ENCODE peak calls at places on chromosomes 5 and 9, in six cellular contexts. W is NCI-H1436; S is GM13977; O is left ventricle myocardium inferior; C is HuH-7; P is stimulated activated CD4-positive, alpha-beta T cell treated with anti-CD3 and anti-CD28 coated beads, Interleukin-4, amount 100 ng/mL, for 24 hours. G is an unnamed sample.
A peak's percentile ranks its signal among the peaks of the same experiment; 100 is the strongest.

GRCh38 chr9:99905833-99906402 is 536 bp upstream of the STX17 start:
- DNase-seq in O (no peak), W (no peak), S (no peak), P (no peak), C (peak; percentile 5), G (no peak)

GRCh38 chr9:703392-703791 is 138.1 kb upstream of the DMRT1 start:
- DNase-seq in O (no peak), P (no peak), C (no peak), S (no peak), W (no peak), G (no peak)

GRCh38 chr5:59346987-59347386 is 546.5 kb downstream of the PDE4D start:
- DNase-seq in W (no peak), P (no peak), C (no peak), S (no peak), O (no peak), G (no peak)

GRCh38 chr9:91800473-91800872 is 149.6 kb downstream of the ROR2 start:
- DNase-seq in W (no peak), S (no peak), O (no peak), P (no peak), C (no peak), G (no peak)

GRCh38 chr9:108688051-108688450 is 167.7 kb downstream of the ACTL7B start:
- DNase-seq in W (no peak), P (no peak), S (no peak), C (no peak), O (no peak), G (no peak)

GRCh38 chr9:114376586-114376985 is 11.2 kb downstream of the AKNA start:
- DNase-seq in S (no peak), W (no peak), C (no peak), O (no peak), P (no peak), G (no peak)

GRCh38 chr5:151950681-151951080 is 26.0 kb upstream of the GLRA1 start:
- DNase-seq in S (no peak), O (no peak), W (no peak), C (no peak), P (no peak), G (no peak)

GRCh38 chr5:135861646-135862045 is 27.2 kb downstream of the SLC25A48 start:
- DNase-seq in S (no peak), W (no peak), C (no peak), O (no peak), P (no peak), G (no peak)

GRCh38 chr5:79773612-79774011 is 84.0 kb downstream of the CMYA5 start:
- DNase-seq in S (no peak), W (no peak), O (no peak), C (no peak), P (no peak), G (no peak)

GRCh38 chr5:93790401-93790800 is 49.0 kb upstream of the POU5F2 start:
- DNase-seq in O (no peak), C (no peak), W (no peak), S (no peak), P (no peak), G (no peak)

GRCh38 chr5:150559701-150560100 is 51.8 kb downstream of the NDST1 start:
- DNase-seq in O (no peak), S (no peak), W (no peak), C (no peak), P (no peak), G (no peak)

GRCh38 chr9:18437315-18438200 is 36.4 kb upstream of the ADAMTSL1 start:
- DNase-seq in O (peak; percentile 48), P (no peak), W (no peak), S (no peak), C (no peak), G (no peak)

GRCh38 chr5:125229556-125229955 is 483.1 kb upstream of the ZNF608 start:
- DNase-seq in O (no peak), W (no peak), S (no peak), C (no peak), P (no peak), G (no peak)

GRCh38 chr5:108521841-108522506 is 140.1 kb upstream of the FBXL17 start:
- DNase-seq in P (peak; percentile 21), W (peak; percentile 28), C (peak; percentile 20), O (no peak), S (peak; percentile 37), G (peak; percentile 33)

GRCh38 chr9:37542895-37543294 is 33.3 kb downstream of the FBXO10 start:
- DNase-seq in P (no peak), O (no peak), C (no peak), W (no peak), S (no peak), G (no peak)

GRCh38 chr5:83530186-83530585 is 58.6 kb downstream of the VCAN start:
- DNase-seq in S (no peak), C (no peak), P (no peak), O (no peak), W (no peak), G (no peak)